ENCODE peak calls at places on chromosome 3, in nine cellular contexts. A is right cardiac atrium, G is iPS DF 6.9, U is GM23338, N is neural progenitor cell, O is aorta, Z is Panc1, Q is lung, I is K562. E is an unnamed sample.

GRCh38 chr3:155876037-155876436 is 5.6 kb downstream of the GMPS start:
- DNase-seq in G (no peak), U (no peak), A (no peak), N (no peak), I (no peak), Z (no peak), O (no peak), Q (no peak), E (no peak)

GRCh38 chr3:80771085-80771484 is 990.4 kb downstream of the GBE1 start:
- DNase-seq in N (no peak), A (no peak), U (no peak), O (no peak), Z (no peak), Q (no peak), I (peak), G (no peak), E (no peak)

GRCh38 chr3:138351916-138352555 is 3.7 kb downstream of the MRAS start:
- DNase-seq in O (no peak), I (no peak), Q (no peak), G (no peak), Z (no peak), U (no peak), N (no peak), A (no peak), E (no peak)

GRCh38 chr3:184742676-184743135 is 30.8 kb upstream of the MAGEF1 start:
- DNase-seq in G (no peak), A (no peak), O (no peak), Z (no peak), Q (no peak), U (no peak), I (peak), N (peak), E (no peak)

GRCh38 chr3:172856766-172857742 is 106.5 kb downstream of the ECT2 start:
- DNase-seq in Q (no peak), Z (no peak), O (no peak), A (peak), I (peak), G (no peak), N (no peak), U (no peak), E (no peak)

GRCh38 chr3:112136959-112137693 is 4.1 kb upstream of the GCSAM start:
- DNase-seq in I (no peak), A (no peak), N (peak), Q (no peak), U (peak), O (no peak), Z (peak), G (peak), E (peak)

GRCh38 chr3:73086071-73086494 is 24.6 kb downstream of the EBLN2 start:
- DNase-seq in Q (no peak), I (peak), U (peak), G (no peak), Z (no peak), N (peak), A (peak), O (no peak), E (peak)

GRCh38 chr3:39721076-39721475 is 88.3 kb upstream of the MYRIP start:
- DNase-seq in Z (no peak), O (no peak), I (no peak), Q (no peak), G (no peak), U (no peak), N (no peak), A (no peak), E (no peak)

GRCh38 chr3:184718431-184718830 is 6.6 kb upstream of the MAGEF1 start:
- DNase-seq in N (no peak), O (no peak), Z (no peak), Q (peak), U (peak), A (no peak), G (no peak), I (no peak), E (no peak)

GRCh38 chr3:188890572-188891270 is 281.1 kb upstream of the TPRG1 start:
- DNase-seq in Z (no peak), N (no peak), O (no peak), G (no peak), U (no peak), A (no peak), Q (no peak), I (no peak), E (no peak)

GRCh38 chr3:158808697-158809096 is 6.8 kb downstream of the MFSD1 start:
- DNase-seq in A (no peak), Q (no peak), G (no peak), Z (no peak), O (no peak), I (no peak), N (no peak), U (no peak), E (no peak)

GRCh38 chr3:179037361-179037760 is 34.2 kb downstream of the ZMAT3 start:
- DNase-seq in N (no peak), G (no peak), Z (no peak), A (peak), I (no peak), O (peak), Q (no peak), U (no peak), E (no peak)

GRCh38 chr3:16090013-16090412 is 84.5 kb upstream of the GALNT15 start:
- DNase-seq in Z (no peak), N (no peak), U (no peak), Q (no peak), O (no peak), A (no peak), G (no peak), I (no peak), E (no peak)

GRCh38 chr3:4802903-4803302 is 176.3 kb upstream of the BHLHE40 start:
- DNase-seq in U (no peak), N (no peak), Q (no peak), G (no peak), O (no peak), A (no peak), Z (no peak), I (no peak), E (no peak)

GRCh38 chr3:141303481-141304223 is 64.7 kb upstream of the ZBTB38 start:
- DNase-seq in U (peak), Z (peak), G (peak), I (peak), Q (peak), N (peak), O (no peak), A (no peak), E (no peak)

GRCh38 chr3:130088061-130088460 is 6.4 kb downstream of the ALG1L2 start:
- DNase-seq in I (no peak), Q (no peak), U (no peak), Z (no peak), O (no peak), N (no peak), A (no peak), G (no peak), E (no peak)

GRCh38 chr3:66363133-66363532 is 137.7 kb downstream of the LRIG1 start:
- DNase-seq in N (no peak), U (no peak), A (no peak), Q (no peak), Z (no peak), G (no peak), O (no peak), I (no peak), E (no peak)

GRCh38 chr3:66220066-66220465 is 735 bp upstream of the SLC25A26 start:
- DNase-seq in I (no peak), Q (no peak), U (no peak), N (no peak), Z (no peak), A (no peak), G (no peak), O (no peak), E (no peak)

GRCh38 chr3:12198301-12198700 is 39.6 kb upstream of the TIMP4 start:
- DNase-seq in Q (no peak), I (no peak), G (no peak), Z (no peak), O (no peak), A (no peak), U (no peak), N (no peak), E (no peak)

GRCh38 chr3:140910860-140911259 is 30.8 kb upstream of the SLC25A36 start:
- DNase-seq in A (no peak), Z (no peak), U (peak), O (no peak), Q (no peak), N (peak), I (peak), G (peak), E (no peak)

DNA sequence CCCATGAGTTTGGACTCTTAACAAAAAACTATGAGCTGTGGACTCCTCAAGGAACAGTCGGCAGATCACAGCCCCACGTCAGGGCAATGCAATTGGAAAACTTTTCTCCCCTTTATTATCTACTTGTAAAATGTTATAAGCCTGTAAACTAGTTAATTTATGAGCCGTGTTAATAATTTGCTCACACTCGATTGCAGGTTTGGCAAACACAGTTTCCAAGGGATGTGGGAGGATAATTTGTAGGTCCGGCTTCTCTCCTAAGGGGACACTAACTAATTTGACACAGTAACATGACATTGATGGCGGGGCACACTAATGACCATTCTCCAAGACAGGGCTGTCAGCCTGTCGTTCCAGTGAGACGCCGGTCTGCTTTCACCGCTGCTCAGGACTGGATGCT is 222.2 kb downstream of the FOXP1 start:
- DNase-seq in I (no peak), O (no peak), N (no peak), A (no peak), Z (no peak), Q (no peak), U (no peak), G (no peak), E (no peak)
- H3K27ac ChIP-seq in I (no peak), O (no peak), N (no peak), A (no peak), Z (no peak), Q (no peak), U (no peak), G (no peak), E (no peak)

GRCh38 chr3:132840201-132840700 is 118.0 kb upstream of the NPHP3 start:
- DNase-seq in O (no peak), U (no peak), G (no peak), I (no peak), Q (no peak), Z (no peak), N (no peak), A (no peak), E (no peak)

GRCh38 chr3:132838477-132838876 is 116.3 kb upstream of the NPHP3 start:
- DNase-seq in Z (no peak), N (no peak), O (no peak), Q (no peak), G (no peak), A (no peak), I (no peak), U (no peak), E (no peak)

GRCh38 chr3:132843349-132843748 is 121.1 kb upstream of the NPHP3 start:
- DNase-seq in Z (no peak), U (no peak), A (no peak), O (no peak), Q (no peak), I (no peak), G (no peak), N (no peak), E (no peak)

GRCh38 chr3:132843851-132844565 is 121.8 kb upstream of the NPHP3 start:
- DNase-seq in I (no peak), Q (no peak), O (no peak), G (no peak), Z (no peak), N (peak), U (peak), A (no peak), E (no peak)
- H3K27ac ChIP-seq in I (no peak), Q (no peak), O (no peak), G (no peak), Z (no peak), N (no peak), U (peak), A (no peak), E (no peak)

DNA sequence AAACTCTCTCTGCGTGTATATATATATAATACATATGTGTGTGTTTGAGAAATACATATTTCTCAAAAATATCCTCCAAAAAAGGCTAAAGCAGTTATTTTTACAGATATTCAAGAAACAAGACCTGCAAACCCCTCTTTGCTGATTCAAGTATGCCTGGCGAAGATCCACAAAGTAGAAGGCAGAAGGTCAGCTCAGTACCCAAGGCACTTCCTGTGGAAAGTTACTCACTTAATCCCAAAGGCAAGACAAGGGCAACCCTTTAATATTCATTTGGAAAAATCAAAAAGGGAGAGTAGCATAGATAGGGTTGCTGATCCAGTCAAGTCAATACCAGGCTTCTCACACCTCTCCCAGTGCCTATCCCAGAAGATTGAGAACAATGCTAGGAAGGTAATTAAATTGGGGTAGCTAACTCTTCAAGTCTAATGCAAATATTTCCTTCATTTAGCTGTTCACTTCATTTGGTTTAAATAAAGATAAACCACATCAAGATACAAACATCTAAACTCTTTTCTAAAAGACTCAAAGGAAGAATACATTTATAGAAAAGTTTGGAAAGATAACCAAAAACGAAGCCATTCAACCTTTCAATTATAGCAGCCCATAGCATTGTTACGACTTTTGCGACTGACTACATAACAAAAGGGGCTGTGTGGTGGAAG is 7.2 kb downstream of the COX17 start:
- DNase-seq in I (no peak), O (no peak), Q (no peak), U (no peak), A (no peak), N (no peak), Z (no peak), G (no peak), E (no peak)
- H3K27ac ChIP-seq in I (no peak), O (no peak), Q (no peak), U (no peak), A (peak), N (no peak), Z (no peak), G (no peak), E (no peak)

GRCh38 chr3:108486272-108486787 is 24.1 kb downstream of the MYH15 start:
- DNase-seq in Z (no peak), Q (no peak), U (no peak), N (no peak), A (no peak), O (no peak), G (no peak), I (no peak), E (no peak)
- H3K27ac ChIP-seq in Z (no peak), Q (no peak), U (no peak), N (no peak), A (no peak), O (no peak), G (no peak), I (no peak), E (peak)

DNA sequence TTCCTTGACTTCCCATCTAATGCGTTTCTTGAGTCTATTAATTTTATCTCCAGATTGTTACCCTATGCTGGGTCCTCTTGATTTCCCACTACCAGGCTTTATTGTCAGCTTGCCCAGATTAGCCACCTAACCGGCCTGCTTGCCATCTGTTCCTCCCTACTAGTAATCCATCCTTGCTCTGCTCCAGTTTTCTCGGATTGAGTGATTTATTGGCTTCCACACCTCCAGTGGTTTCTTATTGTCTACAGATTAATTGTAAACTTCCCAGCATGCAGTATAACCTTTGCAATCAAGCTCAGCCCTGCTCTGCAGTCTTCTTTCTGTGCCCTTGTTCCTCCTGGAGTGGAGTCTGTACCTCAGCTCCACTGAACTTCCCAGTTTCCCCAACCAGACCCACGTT is 63.4 kb downstream of the ARHGEF26 start:
- DNase-seq in O (no peak), G (no peak), U (no peak), Z (no peak), A (no peak), I (no peak), Q (no peak), N (no peak), E (no peak)
- H3K27ac ChIP-seq in O (peak), G (no peak), U (no peak), Z (no peak), A (no peak), I (no peak), Q (no peak), N (no peak), E (no peak)

E was measured in substantia nigra.